ENCODE peak calls at places on chromosome 10, in five cellular contexts. N is CD8-positive, alpha-beta T cell; X is A549; T is B cell; Z is chondrocyte. A is an unnamed sample.

GRCh38 chr10:91856637-91857036 is 52.6 kb downstream of the FGFBP3 start:
- DNase-seq in X (no peak), N (no peak), T (no peak), Z (no peak), A (no peak)

GRCh38 chr10:45061982-45062381 is 61.3 kb downstream of the ZNF22 start:
- DNase-seq in Z (no peak), X (no peak), T (no peak), N (no peak), A (no peak)

GRCh38 chr10:31771345-31771831 is 157.2 kb downstream of the ARHGAP12 start:
- DNase-seq in N (no peak), Z (no peak), X (no peak), T (no peak), A (no peak)

GRCh38 chr10:59621771-59622170 is 87.9 kb downstream of the SLC16A9 start:
- DNase-seq in Z (no peak), T (no peak), N (no peak), X (no peak), A (no peak)

GRCh38 chr10:91683976-91684375 is 51.1 kb upstream of the PPP1R3C start:
- DNase-seq in T (no peak), N (no peak), X (peak), Z (no peak), A (no peak)

GRCh38 chr10:70578371-70578947 is 24.1 kb downstream of the PRF1 start:
- DNase-seq in T (peak), N (peak), X (no peak), Z (no peak), A (peak)

GRCh38 chr10:113959383-113959760 is 84.3 kb upstream of the ADRB1 start:
- DNase-seq in T (no peak), N (no peak), Z (no peak), X (no peak), A (peak)

GRCh38 chr10:87651801-87652200 is 7.9 kb upstream of the PAPSS2 start:
- DNase-seq in T (no peak), X (no peak), Z (no peak), N (no peak), A (no peak)

GRCh38 chr10:71244638-71245419 is 32.5 kb downstream of the UNC5B start:
- DNase-seq in N (no peak), Z (peak), T (no peak), X (no peak), A (no peak)

GRCh38 chr10:113007343-113007771 is 57.3 kb downstream of the TCF7L2 start:
- DNase-seq in N (peak), Z (no peak), T (no peak), X (no peak), A (no peak)

GRCh38 chr10:95031659-95032058 is 37.6 kb downstream of the CYP2C8 start:
- DNase-seq in N (no peak), X (no peak), T (no peak), Z (no peak), A (no peak)

GRCh38 chr10:126160971-126161630 is 227.2 kb downstream of the ADAM12 start:
- DNase-seq in X (no peak), N (no peak), T (no peak), Z (no peak), A (no peak)

GRCh38 chr10:56715262-56715661 is 354.2 kb upstream of the ZWINT start:
- DNase-seq in Z (no peak), N (no peak), T (no peak), X (no peak), A (no peak)

GRCh38 chr10:75643944-75644820 is 212.8 kb downstream of the LRMDA start:
- DNase-seq in X (no peak), N (no peak), T (no peak), Z (no peak), A (no peak)
- TF ChIP-seq CTCF in X (no peak), N (no peak), T (no peak), Z (no peak), A (no peak)

GRCh38 chr10:75033399-75034130 is 77.9 kb upstream of the SAMD8 start:
- DNase-seq in T (no peak), N (no peak), X (no peak), Z (no peak), A (no peak)

GRCh38 chr10:75034131-75034512 is 77.3 kb upstream of the SAMD8 start:
- DNase-seq in T (no peak), X (no peak), N (no peak), Z (no peak), A (no peak)

GRCh38 chr10:75032813-75033212 is 78.6 kb upstream of the SAMD8 start:
- DNase-seq in N (no peak), T (no peak), X (no peak), Z (no peak), A (no peak)

GRCh38 chr10:75035975-75036708 is 75.3 kb upstream of the SAMD8 start:
- DNase-seq in Z (no peak), T (peak), N (no peak), X (no peak), A (peak)

GRCh38 chr10:75034714-75035258 is 76.7 kb upstream of the SAMD8 start:
- DNase-seq in Z (no peak), X (no peak), T (no peak), N (no peak), A (no peak)
- TF ChIP-seq CTCF in Z (no peak), X (no peak), T (no peak), N (no peak), A (no peak)

DNA sequence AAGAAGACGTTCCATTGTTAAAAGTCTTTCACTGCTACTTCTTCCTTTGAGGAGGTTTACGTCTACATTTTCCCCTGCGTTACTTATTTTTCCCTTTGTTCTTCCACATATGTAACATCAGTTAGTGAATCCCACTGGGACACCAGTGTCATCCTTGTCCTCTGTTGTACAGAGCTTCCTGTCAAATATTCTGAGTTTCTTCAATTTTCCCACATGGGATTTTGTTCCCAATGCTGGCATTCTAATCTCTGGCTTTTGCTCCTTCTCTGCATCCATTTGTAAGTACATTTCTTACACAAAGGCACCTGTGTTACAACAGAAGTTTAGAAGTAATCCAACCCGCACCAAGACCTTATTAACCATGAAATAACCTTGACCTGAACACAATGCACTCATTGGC is 627.4 kb upstream of the PFKP start:
- DNase-seq in T (no peak), N (no peak), X (no peak), Z (no peak), A (no peak)
- TF ChIP-seq CTCF in T (no peak), N (no peak), X (no peak), Z (no peak), A (no peak)

GRCh38 chr10:25753776-25754175 is 180.3 kb upstream of the MYO3A start:
- DNase-seq in Z (no peak), X (no peak), T (no peak), N (no peak), A (no peak)

GRCh38 chr10:25758511-25758910 is 175.5 kb upstream of the MYO3A start:
- DNase-seq in N (no peak), X (no peak), T (no peak), Z (no peak), A (no peak)

GRCh38 chr10:25756784-25757183 is 177.2 kb upstream of the MYO3A start:
- DNase-seq in X (no peak), N (no peak), T (no peak), Z (no peak), A (no peak)

GRCh38 chr10:25761937-25762336 is 172.1 kb upstream of the MYO3A start:
- DNase-seq in X (no peak), Z (no peak), N (no peak), T (no peak), A (no peak)

GRCh38 chr10:25758041-25758457 is 176.0 kb upstream of the MYO3A start:
- DNase-seq in N (no peak), Z (no peak), X (peak), T (no peak), A (peak)
- TF ChIP-seq CTCF in N (no peak), Z (peak), X (peak), T (peak), A (peak)

GRCh38 chr10:24579911-24580310 is 143.8 kb downstream of the ARHGAP21 start:
- DNase-seq in X (no peak), T (peak), N (no peak), Z (no peak), A (no peak)
- TF ChIP-seq CTCF in X (no peak), T (no peak), N (no peak), Z (no peak), A (no peak)

GRCh38 chr10:8403711-8404371 is 349.4 kb downstream of the GATA3 start:
- DNase-seq in X (no peak), T (no peak), N (no peak), Z (no peak), A (no peak)
- TF ChIP-seq CTCF in X (no peak), T (no peak), N (no peak), Z (no peak), A (no peak)